ENCODE peak calls at places on chromosomes 3 and 15, in seven cellular contexts. X is A549, E is ovary, H is suprapubic skin, F is sigmoid colon, I is tibial nerve, O is GM12878. Q is an unnamed sample.
A peak's percentile ranks its signal among the peaks of the same experiment; 100 is the strongest.

GRCh38 chr3:126816956-126817777 is 113.1 kb downstream of the CHCHD6 start:
- DNase-seq in O (no peak), I (no peak), H (no peak), X (no peak), F (no peak), E (peak; percentile 18), Q (no peak)

GRCh38 chr3:111899966-111900365 is 40.9 kb downstream of the PHLDB2 start:
- DNase-seq in F (no peak), X (no peak), O (no peak), H (no peak), E (no peak), I (no peak), Q (no peak)

GRCh38 chr3:153166206-153166605 is 4.2 kb downstream of the RAP2B start:
- DNase-seq in I (no peak), E (no peak), X (no peak), F (no peak), H (no peak), O (no peak), Q (no peak)

GRCh38 chr3:196590279-196590678 is 21.8 kb downstream of the FBXO45 start:
- DNase-seq in H (no peak), O (no peak), F (no peak), X (no peak), E (no peak), I (no peak), Q (no peak)

GRCh38 chr3:39000008-39000450 is 51.7 kb downstream of the SCN11A start:
- DNase-seq in I (no peak), E (no peak), F (no peak), H (no peak), X (peak; percentile 60), O (peak; percentile 35), Q (no peak)

GRCh38 chr15:80509800-80510199 is 105.6 kb downstream of the ARNT2 start:
- DNase-seq in H (no peak), I (no peak), X (no peak), F (no peak), E (no peak), O (no peak), Q (no peak)

GRCh38 chr3:35946857-35947514 is 307.7 kb downstream of the ARPP21 start:
- DNase-seq in F (no peak), I (no peak), X (no peak), O (no peak), H (no peak), E (no peak), Q (no peak)

GRCh38 chr3:187223799-187224198 is 26.5 kb downstream of the RTP1 start:
- DNase-seq in F (no peak), E (no peak), I (no peak), O (no peak), H (no peak), X (no peak), Q (no peak)

GRCh38 chr15:43241100-43241499 is 20.3 kb upstream of the EPB42 start:
- DNase-seq in X (no peak), O (no peak), H (no peak), E (no peak), F (peak; percentile 85), I (peak; percentile 32), Q (no peak)

GRCh38 chr15:101293122-101293521 is 1.9 kb downstream of the SNRPA1 start:
- DNase-seq in X (no peak), E (no peak), H (no peak), O (no peak), I (no peak), F (no peak), Q (no peak)

GRCh38 chr15:101296418-101297405 is 1.7 kb upstream of the SNRPA1 start:
- DNase-seq in E (no peak), I (no peak), H (no peak), O (no peak), F (no peak), X (no peak), Q (no peak)

GRCh38 chr15:101288905-101289513 is 6.0 kb downstream of the SNRPA1 start:
- DNase-seq in I (peak; percentile 33), X (peak; percentile 85), H (no peak), F (no peak), E (no peak), O (no peak), Q (no peak)

GRCh38 chr15:101295607-101296225 is 668 bp upstream of the SNRPA1 start:
- DNase-seq in H (no peak), E (no peak), F (no peak), I (no peak), X (no peak), O (no peak), Q (peak; percentile 36)

DNA sequence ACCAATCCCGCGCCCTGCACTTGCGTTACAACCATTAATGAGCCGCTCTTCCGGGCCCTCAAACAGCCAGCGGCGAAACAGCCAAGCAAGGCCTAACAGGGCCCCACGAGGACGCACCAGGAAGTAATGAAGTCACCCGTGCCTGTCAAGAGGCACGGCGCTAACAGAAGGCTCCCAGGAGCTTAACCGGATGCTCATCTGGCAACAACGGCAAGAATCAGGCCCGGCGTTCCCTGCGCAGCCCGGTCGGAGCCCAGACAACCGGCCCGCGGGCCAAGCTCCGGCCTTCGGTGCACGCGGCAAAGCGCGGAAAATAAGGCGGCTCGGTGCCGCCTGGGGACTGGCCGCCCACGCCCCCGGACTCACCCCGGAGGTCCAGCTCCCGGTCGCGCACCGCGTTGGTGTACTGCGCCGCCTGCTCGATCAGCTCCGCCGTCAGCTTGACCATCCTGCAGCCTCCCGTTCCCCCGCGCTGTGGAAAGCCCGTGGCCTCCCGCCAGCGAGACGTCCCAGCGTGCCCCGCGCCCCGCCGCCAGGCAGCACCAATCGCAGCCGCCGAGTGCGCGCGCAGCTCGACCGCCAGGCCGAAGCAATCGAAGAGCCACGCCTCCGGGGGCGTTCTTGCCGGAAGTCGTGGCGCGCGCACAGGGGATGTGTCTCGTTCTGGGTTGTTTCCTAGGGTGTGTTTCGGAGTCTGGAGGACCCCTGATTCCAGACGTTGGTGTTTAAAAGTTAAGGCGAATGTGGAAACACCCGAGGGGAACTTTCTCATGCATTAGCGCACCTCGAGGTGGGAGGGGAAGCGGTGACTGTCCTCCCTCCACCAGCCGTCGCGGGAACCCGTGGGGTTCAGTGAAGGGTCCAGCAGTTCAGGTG is at the start of gene SNRPA1:
- DNase-seq in X (peak; percentile 97), O (peak; percentile 68), I (peak; percentile 96), F (peak; percentile 99), E (peak; percentile 99), H (peak; percentile 98), Q (peak; percentile 99)
- TF ChIP-seq EP300 in X (no peak), O (peak; percentile 7), I (peak; percentile 50), F (no peak), E (no peak), H (no peak), Q (no peak)

GRCh38 chr15:98806275-98806895 is 158.0 kb downstream of the IGF1R start:
- DNase-seq in O (no peak), H (no peak), F (no peak), E (no peak), X (no peak), I (no peak), Q (no peak)

GRCh38 chr15:98805434-98806274 is 157.3 kb downstream of the IGF1R start:
- DNase-seq in I (no peak), X (no peak), F (no peak), O (no peak), E (no peak), H (no peak), Q (no peak)

GRCh38 chr15:98802187-98802586 is 153.8 kb downstream of the IGF1R start:
- DNase-seq in F (no peak), O (no peak), H (no peak), E (no peak), X (no peak), I (no peak), Q (no peak)

GRCh38 chr15:98803228-98804056 is 155.1 kb downstream of the IGF1R start:
- DNase-seq in I (no peak), O (no peak), F (no peak), H (no peak), E (no peak), X (no peak), Q (no peak)

GRCh38 chr15:98804057-98804380 is 155.7 kb downstream of the IGF1R start:
- DNase-seq in X (no peak), H (no peak), F (no peak), I (no peak), O (no peak), E (no peak), Q (no peak)
- TF ChIP-seq CTCF in X (no peak), H (peak; percentile 6), F (peak; percentile 8), I (no peak), O (no peak), E (no peak), Q (peak; percentile 9)

GRCh38 chr3:67028385-67028784 is 30.3 kb downstream of the KBTBD8 start:
- DNase-seq in E (no peak), H (no peak), I (no peak), X (no peak), O (no peak), F (no peak), Q (no peak)

GRCh38 chr3:67034371-67034770 is 36.3 kb downstream of the KBTBD8 start:
- DNase-seq in E (no peak), O (no peak), F (no peak), H (no peak), I (no peak), X (no peak), Q (no peak)

GRCh38 chr3:67033091-67033490 is 35.0 kb downstream of the KBTBD8 start:
- DNase-seq in E (no peak), O (no peak), H (no peak), I (no peak), X (no peak), F (no peak), Q (no peak)

GRCh38 chr3:67030785-67031740 is 33.0 kb downstream of the KBTBD8 start:
- DNase-seq in X (no peak), O (peak; percentile 19), E (no peak), H (no peak), I (no peak), F (no peak), Q (no peak)

GRCh38 chr3:67031986-67032385 is 33.9 kb downstream of the KBTBD8 start:
- DNase-seq in F (no peak), H (no peak), E (no peak), I (no peak), O (no peak), X (no peak), Q (no peak)
- TF ChIP-seq EP300 in F (no peak), H (no peak), E (no peak), I (no peak), O (no peak), X (no peak), Q (no peak)

GRCh38 chr15:77733579-77734300 is 101.0 kb upstream of the LINGO1 start:
- DNase-seq in X (no peak), I (no peak), H (no peak), F (no peak), E (no peak), O (no peak), Q (no peak)
- TF ChIP-seq CTCF in X (no peak), I (no peak), H (no peak), F (no peak), E (no peak), O (no peak), Q (no peak)